ENCODE peak calls at places on chromosomes 4 and X, in ten cellular contexts. One of them, this sample, is unnamed.

GRCh38 chr4:105306158-105306781 is 159.6 kb downstream of the TET2 start:
- DNase-seq in H54: no peak
- DNase-seq in activated T-helper 1 cell treated with Interleukin-2 at 50 U/mL for 16 hours: no peak
- DNase-seq in NCI-H1092: no peak
- DNase-seq in mesenchymal stem cell: no peak
- DNase-seq in Kasumi-1: no peak
- DNase-seq in activated CD8-positive, alpha-beta memory T cell treated with anti-CD3 and anti-CD28 coated beads for 48 hours: peak
- DNase-seq in cardiac muscle cell: no peak
- DNase-seq in activated CD4-positive, alpha-beta T cell treated with anti-CD3 and anti-CD28 coated beads for 48 hours: peak
- DNase-seq in nucleus accumbens: no peak
- DNase-seq in this sample: no peak

GRCh38 chr4:78119698-78120097 is 62.6 kb downstream of the FRAS1 start:
- DNase-seq in H54: no peak
- DNase-seq in activated T-helper 1 cell treated with Interleukin-2 at 50 U/mL for 16 hours: no peak
- DNase-seq in NCI-H1092: no peak
- DNase-seq in mesenchymal stem cell: no peak
- DNase-seq in Kasumi-1: no peak
- DNase-seq in activated CD8-positive, alpha-beta memory T cell treated with anti-CD3 and anti-CD28 coated beads for 48 hours: no peak
- DNase-seq in cardiac muscle cell: peak
- DNase-seq in activated CD4-positive, alpha-beta T cell treated with anti-CD3 and anti-CD28 coated beads for 48 hours: no peak
- DNase-seq in nucleus accumbens: no peak
- DNase-seq in this sample: no peak

GRCh38 chr4:4614925-4615678 is 73.3 kb upstream of the STX18 start:
- DNase-seq in H54: no peak
- DNase-seq in activated T-helper 1 cell treated with Interleukin-2 at 50 U/mL for 16 hours: no peak
- DNase-seq in NCI-H1092: no peak
- DNase-seq in mesenchymal stem cell: peak
- DNase-seq in Kasumi-1: no peak
- DNase-seq in activated CD8-positive, alpha-beta memory T cell treated with anti-CD3 and anti-CD28 coated beads for 48 hours: no peak
- DNase-seq in cardiac muscle cell: no peak
- DNase-seq in activated CD4-positive, alpha-beta T cell treated with anti-CD3 and anti-CD28 coated beads for 48 hours: no peak
- DNase-seq in nucleus accumbens: no peak
- DNase-seq in this sample: no peak

GRCh38 chrX:40685352-40685918 is 38.1 kb upstream of the CXorf38 start:
- DNase-seq in H54: no peak
- DNase-seq in activated T-helper 1 cell treated with Interleukin-2 at 50 U/mL for 16 hours: no peak
- DNase-seq in NCI-H1092: no peak
- DNase-seq in mesenchymal stem cell: no peak
- DNase-seq in Kasumi-1: no peak
- DNase-seq in activated CD8-positive, alpha-beta memory T cell treated with anti-CD3 and anti-CD28 coated beads for 48 hours: no peak
- DNase-seq in cardiac muscle cell: no peak
- DNase-seq in activated CD4-positive, alpha-beta T cell treated with anti-CD3 and anti-CD28 coated beads for 48 hours: no peak
- DNase-seq in nucleus accumbens: no peak
- DNase-seq in this sample: no peak

GRCh38 chr4:166972071-166972470 is 262.2 kb downstream of the SPOCK3 start:
- DNase-seq in H54: no peak
- DNase-seq in activated T-helper 1 cell treated with Interleukin-2 at 50 U/mL for 16 hours: no peak
- DNase-seq in NCI-H1092: no peak
- DNase-seq in mesenchymal stem cell: peak
- DNase-seq in Kasumi-1: no peak
- DNase-seq in activated CD8-positive, alpha-beta memory T cell treated with anti-CD3 and anti-CD28 coated beads for 48 hours: no peak
- DNase-seq in cardiac muscle cell: peak
- DNase-seq in activated CD4-positive, alpha-beta T cell treated with anti-CD3 and anti-CD28 coated beads for 48 hours: no peak
- DNase-seq in nucleus accumbens: no peak
- DNase-seq in this sample: no peak

GRCh38 chrX:29617725-29618124 is 597.6 kb upstream of the MAGEB2 start:
- DNase-seq in H54: no peak
- DNase-seq in activated T-helper 1 cell treated with Interleukin-2 at 50 U/mL for 16 hours: no peak
- DNase-seq in NCI-H1092: no peak
- DNase-seq in mesenchymal stem cell: no peak
- DNase-seq in Kasumi-1: no peak
- DNase-seq in activated CD8-positive, alpha-beta memory T cell treated with anti-CD3 and anti-CD28 coated beads for 48 hours: no peak
- DNase-seq in cardiac muscle cell: peak
- DNase-seq in activated CD4-positive, alpha-beta T cell treated with anti-CD3 and anti-CD28 coated beads for 48 hours: no peak
- DNase-seq in nucleus accumbens: no peak
- DNase-seq in this sample: no peak

GRCh38 chr4:165096776-165097175 is 15.9 kb downstream of the TMEM192 start:
- DNase-seq in H54: no peak
- DNase-seq in activated T-helper 1 cell treated with Interleukin-2 at 50 U/mL for 16 hours: no peak
- DNase-seq in NCI-H1092: no peak
- DNase-seq in mesenchymal stem cell: peak
- DNase-seq in Kasumi-1: peak
- DNase-seq in activated CD8-positive, alpha-beta memory T cell treated with anti-CD3 and anti-CD28 coated beads for 48 hours: no peak
- DNase-seq in cardiac muscle cell: peak
- DNase-seq in activated CD4-positive, alpha-beta T cell treated with anti-CD3 and anti-CD28 coated beads for 48 hours: no peak
- DNase-seq in nucleus accumbens: no peak
- DNase-seq in this sample: no peak

GRCh38 chr4:149291463-149291862 is 524.2 kb downstream of the IQCM start:
- DNase-seq in H54: no peak
- DNase-seq in activated T-helper 1 cell treated with Interleukin-2 at 50 U/mL for 16 hours: no peak
- DNase-seq in NCI-H1092: no peak
- DNase-seq in mesenchymal stem cell: peak
- DNase-seq in Kasumi-1: no peak
- DNase-seq in activated CD8-positive, alpha-beta memory T cell treated with anti-CD3 and anti-CD28 coated beads for 48 hours: no peak
- DNase-seq in cardiac muscle cell: peak
- DNase-seq in activated CD4-positive, alpha-beta T cell treated with anti-CD3 and anti-CD28 coated beads for 48 hours: no peak
- DNase-seq in nucleus accumbens: no peak
- DNase-seq in this sample: no peak

GRCh38 chr4:67452100-67452887 is 93.0 kb downstream of the CENPC start:
- DNase-seq in H54: no peak
- DNase-seq in activated T-helper 1 cell treated with Interleukin-2 at 50 U/mL for 16 hours: no peak
- DNase-seq in NCI-H1092: no peak
- DNase-seq in mesenchymal stem cell: no peak
- DNase-seq in Kasumi-1: no peak
- DNase-seq in activated CD8-positive, alpha-beta memory T cell treated with anti-CD3 and anti-CD28 coated beads for 48 hours: no peak
- DNase-seq in cardiac muscle cell: peak
- DNase-seq in activated CD4-positive, alpha-beta T cell treated with anti-CD3 and anti-CD28 coated beads for 48 hours: no peak
- DNase-seq in nucleus accumbens: no peak
- DNase-seq in this sample: no peak

GRCh38 chrX:114583646-114584433 is at the start of gene HTR2C:
- DNase-seq in H54: no peak
- DNase-seq in activated T-helper 1 cell treated with Interleukin-2 at 50 U/mL for 16 hours: no peak
- DNase-seq in NCI-H1092: no peak
- DNase-seq in mesenchymal stem cell: no peak
- DNase-seq in Kasumi-1: no peak
- DNase-seq in activated CD8-positive, alpha-beta memory T cell treated with anti-CD3 and anti-CD28 coated beads for 48 hours: no peak
- DNase-seq in cardiac muscle cell: no peak
- DNase-seq in activated CD4-positive, alpha-beta T cell treated with anti-CD3 and anti-CD28 coated beads for 48 hours: no peak
- DNase-seq in nucleus accumbens: no peak
- DNase-seq in this sample: no peak

GRCh38 chrX:135484636-135485289 is 35.7 kb upstream of the INTS6L start:
- DNase-seq in H54: peak
- DNase-seq in activated T-helper 1 cell treated with Interleukin-2 at 50 U/mL for 16 hours: no peak
- DNase-seq in NCI-H1092: peak
- DNase-seq in mesenchymal stem cell: peak
- DNase-seq in Kasumi-1: peak
- DNase-seq in activated CD8-positive, alpha-beta memory T cell treated with anti-CD3 and anti-CD28 coated beads for 48 hours: no peak
- DNase-seq in cardiac muscle cell: peak
- DNase-seq in activated CD4-positive, alpha-beta T cell treated with anti-CD3 and anti-CD28 coated beads for 48 hours: no peak
- DNase-seq in nucleus accumbens: no peak
- DNase-seq in this sample: no peak

GRCh38 chr4:153131478-153132069 is 72.7 kb upstream of the TRIM2 start:
- DNase-seq in H54: no peak
- DNase-seq in activated T-helper 1 cell treated with Interleukin-2 at 50 U/mL for 16 hours: no peak
- DNase-seq in NCI-H1092: no peak
- DNase-seq in mesenchymal stem cell: no peak
- DNase-seq in Kasumi-1: peak
- DNase-seq in activated CD8-positive, alpha-beta memory T cell treated with anti-CD3 and anti-CD28 coated beads for 48 hours: no peak
- DNase-seq in cardiac muscle cell: no peak
- DNase-seq in activated CD4-positive, alpha-beta T cell treated with anti-CD3 and anti-CD28 coated beads for 48 hours: no peak
- DNase-seq in nucleus accumbens: peak
- DNase-seq in this sample: no peak

GRCh38 chrX:154545673-154546274 is 872 bp downstream of the G6PD start:
- DNase-seq in H54: no peak
- DNase-seq in activated T-helper 1 cell treated with Interleukin-2 at 50 U/mL for 16 hours: no peak
- DNase-seq in NCI-H1092: no peak
- DNase-seq in mesenchymal stem cell: no peak
- DNase-seq in Kasumi-1: no peak
- DNase-seq in activated CD8-positive, alpha-beta memory T cell treated with anti-CD3 and anti-CD28 coated beads for 48 hours: no peak
- DNase-seq in cardiac muscle cell: no peak
- DNase-seq in activated CD4-positive, alpha-beta T cell treated with anti-CD3 and anti-CD28 coated beads for 48 hours: no peak
- DNase-seq in nucleus accumbens: no peak
- DNase-seq in this sample: no peak

GRCh38 chr4:29037501-29037900 is 1682.7 kb upstream of the PCDH7 start:
- DNase-seq in H54: no peak
- DNase-seq in activated T-helper 1 cell treated with Interleukin-2 at 50 U/mL for 16 hours: no peak
- DNase-seq in NCI-H1092: no peak
- DNase-seq in mesenchymal stem cell: no peak
- DNase-seq in Kasumi-1: no peak
- DNase-seq in activated CD8-positive, alpha-beta memory T cell treated with anti-CD3 and anti-CD28 coated beads for 48 hours: no peak
- DNase-seq in cardiac muscle cell: no peak
- DNase-seq in activated CD4-positive, alpha-beta T cell treated with anti-CD3 and anti-CD28 coated beads for 48 hours: no peak
- DNase-seq in nucleus accumbens: no peak
- DNase-seq in this sample: no peak

GRCh38 chr4:77434299-77435092 is 171.1 kb upstream of the CXCL13 start:
- DNase-seq in H54: no peak
- DNase-seq in activated T-helper 1 cell treated with Interleukin-2 at 50 U/mL for 16 hours: no peak
- DNase-seq in NCI-H1092: no peak
- DNase-seq in mesenchymal stem cell: no peak
- DNase-seq in Kasumi-1: no peak
- DNase-seq in activated CD8-positive, alpha-beta memory T cell treated with anti-CD3 and anti-CD28 coated beads for 48 hours: no peak
- DNase-seq in cardiac muscle cell: peak
- DNase-seq in activated CD4-positive, alpha-beta T cell treated with anti-CD3 and anti-CD28 coated beads for 48 hours: no peak
- DNase-seq in nucleus accumbens: no peak
- DNase-seq in this sample: no peak

GRCh38 chr4:88054909-88055308 is 47.5 kb downstream of the PKD2 start:
- DNase-seq in H54: peak
- DNase-seq in activated T-helper 1 cell treated with Interleukin-2 at 50 U/mL for 16 hours: no peak
- DNase-seq in NCI-H1092: no peak
- DNase-seq in mesenchymal stem cell: peak
- DNase-seq in Kasumi-1: peak
- DNase-seq in activated CD8-positive, alpha-beta memory T cell treated with anti-CD3 and anti-CD28 coated beads for 48 hours: no peak
- DNase-seq in cardiac muscle cell: peak
- DNase-seq in activated CD4-positive, alpha-beta T cell treated with anti-CD3 and anti-CD28 coated beads for 48 hours: no peak
- DNase-seq in nucleus accumbens: no peak
- DNase-seq in this sample: no peak

GRCh38 chrX:2418000-2418399 is 82.8 kb downstream of the DHRSX start:
- DNase-seq in H54: no peak
- DNase-seq in activated T-helper 1 cell treated with Interleukin-2 at 50 U/mL for 16 hours: no peak
- DNase-seq in NCI-H1092: no peak
- DNase-seq in mesenchymal stem cell: no peak
- DNase-seq in Kasumi-1: no peak
- DNase-seq in activated CD8-positive, alpha-beta memory T cell treated with anti-CD3 and anti-CD28 coated beads for 48 hours: no peak
- DNase-seq in cardiac muscle cell: no peak
- DNase-seq in activated CD4-positive, alpha-beta T cell treated with anti-CD3 and anti-CD28 coated beads for 48 hours: no peak
- DNase-seq in nucleus accumbens: no peak
- DNase-seq in this sample: no peak

GRCh38 chr4:113960684-113961321 is 18.6 kb downstream of the ARSJ start:
- DNase-seq in H54: no peak
- DNase-seq in activated T-helper 1 cell treated with Interleukin-2 at 50 U/mL for 16 hours: no peak
- DNase-seq in NCI-H1092: no peak
- DNase-seq in mesenchymal stem cell: no peak
- DNase-seq in Kasumi-1: no peak
- DNase-seq in activated CD8-positive, alpha-beta memory T cell treated with anti-CD3 and anti-CD28 coated beads for 48 hours: no peak
- DNase-seq in cardiac muscle cell: no peak
- DNase-seq in activated CD4-positive, alpha-beta T cell treated with anti-CD3 and anti-CD28 coated beads for 48 hours: no peak
- DNase-seq in nucleus accumbens: no peak
- DNase-seq in this sample: no peak

GRCh38 chr4:3766207-3766790 is at the start of gene ADRA2C:
- DNase-seq in H54: peak
- DNase-seq in activated T-helper 1 cell treated with Interleukin-2 at 50 U/mL for 16 hours: no peak
- DNase-seq in NCI-H1092: no peak
- DNase-seq in mesenchymal stem cell: peak
- DNase-seq in Kasumi-1: no peak
- DNase-seq in activated CD8-positive, alpha-beta memory T cell treated with anti-CD3 and anti-CD28 coated beads for 48 hours: no peak
- DNase-seq in cardiac muscle cell: peak
- DNase-seq in activated CD4-positive, alpha-beta T cell treated with anti-CD3 and anti-CD28 coated beads for 48 hours: no peak
- DNase-seq in nucleus accumbens: no peak
- DNase-seq in this sample: no peak

GRCh38 chr4:152810715-152811287 is 31.0 kb downstream of the ARFIP1 start:
- DNase-seq in H54: no peak
- DNase-seq in activated T-helper 1 cell treated with Interleukin-2 at 50 U/mL for 16 hours: no peak
- DNase-seq in NCI-H1092: no peak
- DNase-seq in mesenchymal stem cell: no peak
- DNase-seq in Kasumi-1: no peak
- DNase-seq in activated CD8-positive, alpha-beta memory T cell treated with anti-CD3 and anti-CD28 coated beads for 48 hours: no peak
- DNase-seq in cardiac muscle cell: no peak
- DNase-seq in activated CD4-positive, alpha-beta T cell treated with anti-CD3 and anti-CD28 coated beads for 48 hours: no peak
- DNase-seq in nucleus accumbens: no peak
- DNase-seq in this sample: no peak

GRCh38 chr4:8317474-8317873 is 47.9 kb downstream of the HTRA3 start:
- DNase-seq in H54: no peak
- DNase-seq in activated T-helper 1 cell treated with Interleukin-2 at 50 U/mL for 16 hours: no peak
- DNase-seq in NCI-H1092: no peak
- DNase-seq in mesenchymal stem cell: no peak
- DNase-seq in Kasumi-1: no peak
- DNase-seq in activated CD8-positive, alpha-beta memory T cell treated with anti-CD3 and anti-CD28 coated beads for 48 hours: no peak
- DNase-seq in cardiac muscle cell: no peak
- DNase-seq in activated CD4-positive, alpha-beta T cell treated with anti-CD3 and anti-CD28 coated beads for 48 hours: no peak
- DNase-seq in nucleus accumbens: no peak
- DNase-seq in this sample: no peak

GRCh38 chr4:79331126-79331876 is 5.4 kb upstream of the NAA11 start:
- DNase-seq in H54: no peak
- DNase-seq in activated T-helper 1 cell treated with Interleukin-2 at 50 U/mL for 16 hours: no peak
- DNase-seq in NCI-H1092: no peak
- DNase-seq in mesenchymal stem cell: peak
- DNase-seq in Kasumi-1: no peak
- DNase-seq in activated CD8-positive, alpha-beta memory T cell treated with anti-CD3 and anti-CD28 coated beads for 48 hours: no peak
- DNase-seq in cardiac muscle cell: peak
- DNase-seq in activated CD4-positive, alpha-beta T cell treated with anti-CD3 and anti-CD28 coated beads for 48 hours: no peak
- DNase-seq in nucleus accumbens: no peak
- DNase-seq in this sample: no peak

GRCh38 chrX:40154853-40155616 is 57.3 kb upstream of the BCOR start:
- DNase-seq in H54: no peak
- DNase-seq in activated T-helper 1 cell treated with Interleukin-2 at 50 U/mL for 16 hours: no peak
- DNase-seq in NCI-H1092: peak
- DNase-seq in mesenchymal stem cell: peak
- DNase-seq in Kasumi-1: no peak
- DNase-seq in activated CD8-positive, alpha-beta memory T cell treated with anti-CD3 and anti-CD28 coated beads for 48 hours: no peak
- DNase-seq in cardiac muscle cell: peak
- DNase-seq in activated CD4-positive, alpha-beta T cell treated with anti-CD3 and anti-CD28 coated beads for 48 hours: no peak
- DNase-seq in nucleus accumbens: peak
- DNase-seq in this sample: peak

This sample was measured in SIG-M5.